ENCODE peak calls at places on chromosomes 13 and 19, in nine cellular contexts. N is HuH-7.5; P is Right ventricle myocardium superior; E is H7; T is activated naive CD8-positive, alpha-beta T cell treated with anti-CD3 and anti-CD28 coated beads, Interleukin-2, amount 10 ng/mL, durations not matched to agents 7 days and 5 days; H is Calu3; K is EL; Z is activated T-helper 1 cell treated with anti-CD3 and anti-CD28 coated beads, Interleukin-12 subunit alpha, Interleukin-12 subunit beta, Interleukin-2, Interleukin-4 antibody, amounts not matched to agents 30 ng/mL and 10 ng/mL and 1 ng/mL, durations not matched to agents 14 hours and 24 hours and 36 hours; Q is amniotic stem cell. A is an unnamed sample.

GRCh38 chr19:45250216-45250831 is 747 bp upstream of the MARK4 start:
- DNase-seq in N (no peak), P (no peak), E (peak), T (no peak), H (no peak), K (no peak), Z (no peak), Q (no peak), A (no peak)

GRCh38 chr13:44434441-44435141 is 61.0 kb downstream of the SERP2 start:
- DNase-seq in N (no peak), P (no peak), E (no peak), T (no peak), H (no peak), K (no peak), Z (no peak), Q (no peak), A (no peak)

GRCh38 chr13:75195479-75196111 is 286.4 kb downstream of the TBC1D4 start:
- DNase-seq in N (no peak), P (no peak), E (peak), T (no peak), H (no peak), K (no peak), Z (no peak), Q (no peak), A (no peak)

GRCh38 chr19:44776402-44777096 is 1.1 kb upstream of the CBLC start:
- DNase-seq in N (no peak), P (no peak), E (peak), T (no peak), H (peak), K (no peak), Z (no peak), Q (no peak), A (no peak)

GRCh38 chr13:111474136-111475002 is 153.9 kb downstream of the TEX29 start:
- DNase-seq in N (peak), P (no peak), E (peak), T (no peak), H (no peak), K (peak), Z (no peak), Q (peak), A (peak)

GRCh38 chr13:35888327-35888940 is 242.7 kb downstream of the DCLK1 start:
- DNase-seq in N (no peak), P (no peak), E (no peak), T (no peak), H (no peak), K (no peak), Z (no peak), Q (no peak), A (no peak)

GRCh38 chr19:48341006-48341405 is 15.7 kb downstream of the EMP3 start:
- DNase-seq in N (no peak), P (no peak), E (no peak), T (no peak), H (no peak), K (no peak), Z (no peak), Q (no peak), A (peak)

GRCh38 chr13:21670883-21671792 is at the start of gene FGF9:
- DNase-seq in N (peak), P (peak), E (peak), T (peak), H (peak), K (peak), Z (peak), Q (no peak), A (peak)

GRCh38 chr19:15866646-15867045 is 31.2 kb downstream of the CYP4F2 start:
- DNase-seq in N (no peak), P (no peak), E (no peak), T (no peak), H (no peak), K (no peak), Z (no peak), Q (no peak), A (no peak)

A was measured in SJCRH30.